ENCODE peak calls at places on chromosomes 5 and 9, in four cellular contexts. V is K562, J is HCT116, C is HepG2. A is an unnamed sample. For H3K36me3, the result is how much of the 10 kb centered on the place peaks cover.

GRCh38 chr9:126805546-126806262 is 864 bp downstream of the ZBTB43 start:
- DNase-seq in V (peak), J (peak), C (peak), A (no peak)

GRCh38 chr9:11349187-11349586 is 736.4 kb upstream of the PTPRD start:
- DNase-seq in V (no peak), J (no peak), C (no peak), A (no peak)

GRCh38 chr5:138032028-138032571 is 779 bp downstream of the FAM13B start:
- DNase-seq in V (no peak), J (no peak), C (no peak), A (no peak)

GRCh38 chr5:171537463-171537862 is 118.0 kb downstream of the FGF18 start:
- DNase-seq in V (no peak), J (no peak), C (no peak), A (no peak)

GRCh38 chr9:116605904-116606341 is 81.2 kb upstream of the TRIM32 start:
- DNase-seq in V (no peak), J (no peak), C (no peak), A (no peak)

GRCh38 chr9:79131876-79132377 is 439.8 kb upstream of the TLE4 start:
- DNase-seq in V (no peak), J (no peak), C (no peak), A (no peak)

GRCh38 chr5:67816456-67816855 is 399.1 kb upstream of the PIK3R1 start:
- DNase-seq in V (no peak), J (no peak), C (no peak), A (no peak)

GRCh38 chr9:120480707-120481106 is 99.3 kb downstream of the CDK5RAP2 start:
- DNase-seq in V (no peak), J (no peak), C (no peak), A (no peak)

GRCh38 chr9:133468374-133468773 is 8.6 kb downstream of the CACFD1 start:
- DNase-seq in V (no peak), J (no peak), C (no peak), A (no peak)

GRCh38 chr5:178460598-178461425 is 129.4 kb downstream of the COL23A1 start:
- DNase-seq in V (peak), J (peak), C (peak), A (peak)

DNA sequence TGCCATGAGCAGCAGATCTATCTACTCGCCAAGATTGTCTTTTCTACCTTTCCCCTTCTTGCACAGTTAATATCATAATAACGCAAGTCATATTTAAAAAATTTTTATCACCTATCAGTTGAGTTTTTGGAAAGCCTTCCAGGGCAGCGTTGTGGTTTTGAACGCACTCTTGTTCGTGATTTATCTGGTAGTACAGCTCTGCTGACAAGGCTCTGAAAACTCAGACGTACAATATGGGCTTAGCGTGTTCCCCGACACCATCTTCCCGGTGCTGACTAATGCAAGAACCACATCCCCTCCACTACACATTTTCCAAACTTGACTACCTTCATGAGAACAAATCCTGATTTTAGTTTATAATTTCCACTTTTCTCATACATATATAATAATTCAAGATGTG is 1.6 kb upstream of the NFIL3 start:
- DNase-seq in V (no peak), J (no peak), C (no peak), A (no peak)
- H3K4me3 ChIP-seq in V (no peak), J (no peak), C (no peak), A (peak)

DNA sequence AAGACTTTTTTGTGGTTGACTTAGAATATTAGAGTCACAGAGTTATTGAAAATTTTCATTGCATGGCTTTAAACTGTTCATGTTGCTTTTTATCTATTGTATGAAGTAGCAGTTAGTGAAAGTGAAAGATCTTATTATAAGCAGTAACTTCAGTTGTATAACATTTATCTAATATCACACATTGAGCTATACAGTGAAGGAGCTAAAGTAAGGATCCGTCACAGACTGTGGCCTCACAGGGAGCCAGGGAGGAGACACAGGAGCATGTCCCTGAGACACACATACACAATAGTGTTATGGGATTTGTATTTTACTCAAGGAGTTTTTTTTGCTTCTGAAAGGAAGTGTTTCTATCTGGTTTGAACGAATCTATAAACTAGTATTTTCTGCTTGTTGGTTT is 34.0 kb downstream of the LMNB1 start:
- DNase-seq in V (no peak), J (no peak), C (no peak), A (no peak)
- H3K36me3 ChIP-seq in V (half or more), J (under half), C (half or more), A (under half)

GRCh38 chr5:176995122-176995490 is 11.5 kb downstream of the UIMC1 start:
- DNase-seq in V (no peak), J (no peak), C (no peak), A (no peak)

GRCh38 chr5:176998828-176999227 is 7.8 kb downstream of the UIMC1 start:
- DNase-seq in V (no peak), J (no peak), C (no peak), A (no peak)

GRCh38 chr5:176995896-176996767 is 10.4 kb downstream of the UIMC1 start:
- DNase-seq in V (no peak), J (no peak), C (no peak), A (no peak)

GRCh38 chr5:176996780-176997179 is 9.8 kb downstream of the UIMC1 start:
- DNase-seq in V (no peak), J (no peak), C (no peak), A (no peak)

DNA sequence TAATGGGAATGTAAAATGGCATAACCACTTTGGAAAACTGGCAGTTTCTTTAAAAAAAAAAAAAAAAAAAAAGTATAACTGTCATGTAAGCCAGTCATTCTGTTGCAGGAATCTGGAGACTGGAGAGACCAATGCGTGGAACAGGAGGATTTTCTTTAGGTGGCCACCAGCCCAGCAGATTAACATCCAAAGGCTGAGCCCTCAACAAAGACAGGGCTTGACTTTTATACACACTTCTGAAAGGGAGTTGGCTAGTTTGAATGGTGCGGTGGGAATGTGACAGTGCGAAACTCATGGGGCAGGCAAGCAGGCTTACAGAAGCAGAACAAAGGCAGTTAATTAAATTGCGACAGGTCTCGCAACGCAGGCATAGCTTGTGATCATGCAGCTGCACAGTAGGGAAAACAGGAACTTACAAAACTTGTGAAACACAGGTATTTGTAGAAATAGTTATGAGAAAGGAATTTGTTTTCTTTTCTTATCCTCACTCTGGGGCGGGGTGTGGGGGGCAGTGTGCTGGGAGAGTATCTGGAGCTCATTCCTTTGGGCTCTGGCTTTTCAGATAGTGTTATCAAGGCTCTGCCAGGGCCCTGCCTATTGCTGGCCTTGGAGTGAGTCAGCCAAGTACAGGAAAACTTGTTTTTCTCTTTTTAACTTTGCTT is 12.0 kb downstream of the UIMC1 start:
- DNase-seq in V (peak), J (no peak), C (peak), A (no peak)
- TF ChIP-seq TCF7L2 in V (peak), J (no peak), C (no peak), A (no peak)

GRCh38 chr9:104093162-104093561 is 947 bp upstream of the SMC2 start:
- DNase-seq in V (no peak), J (no peak), C (no peak), A (no peak)

GRCh38 chr9:104091028-104091590 is 3.0 kb upstream of the SMC2 start:
- DNase-seq in V (no peak), J (no peak), C (no peak), A (no peak)

GRCh38 chr9:104091708-104092107 is 2.4 kb upstream of the SMC2 start:
- DNase-seq in V (no peak), J (no peak), C (peak), A (no peak)

GRCh38 chr9:104090578-104090977 is 3.5 kb upstream of the SMC2 start:
- DNase-seq in V (no peak), J (no peak), C (no peak), A (no peak)

GRCh38 chr9:104092192-104092591 is 1.9 kb upstream of the SMC2 start:
- DNase-seq in V (no peak), J (no peak), C (no peak), A (no peak)
- H3K4me3 ChIP-seq in V (no peak), J (peak), C (peak), A (no peak)

GRCh38 chr5:64800926-64801325 is 32.2 kb downstream of the CWC27 start:
- DNase-seq in V (no peak), J (no peak), C (no peak), A (no peak)
- H3K36me3 ChIP-seq in V (under half), J (under half), C (under half), A (under half)

DNA sequence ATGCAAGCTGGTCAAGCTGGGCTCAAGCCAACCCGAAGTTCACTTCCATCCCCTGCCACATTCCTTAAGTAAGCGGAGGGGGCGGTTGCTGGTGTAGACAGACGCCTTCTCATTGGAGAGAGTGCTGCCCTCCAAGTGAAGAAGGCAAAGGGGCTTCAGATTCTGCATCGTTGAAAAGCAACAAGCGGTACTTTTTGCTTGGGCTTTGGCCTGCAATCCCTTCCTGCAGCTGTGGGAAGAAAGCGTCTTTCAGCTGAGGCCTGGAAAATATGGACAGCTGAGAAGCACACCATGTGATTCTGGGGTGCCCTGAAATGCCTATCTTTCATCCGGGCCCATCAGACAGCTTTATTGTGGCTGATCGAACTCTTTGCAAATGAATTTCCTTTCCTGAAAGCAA is 73.9 kb downstream of the NSG2 start:
- DNase-seq in V (no peak), J (no peak), C (no peak), A (no peak)
- TF ChIP-seq TCF7L2 in V (no peak), J (no peak), C (no peak), A (no peak)

GRCh38 chr5:81422671-81423070 is 28.7 kb upstream of the ACOT12 start:
- DNase-seq in V (no peak), J (no peak), C (peak), A (peak)
- H3K4me3 ChIP-seq in V (no peak), J (no peak), C (no peak), A (no peak)

GRCh38 chr9:127838375-127839078 is 15.9 kb downstream of the ENG start:
- DNase-seq in V (no peak), J (no peak), C (no peak), A (peak)

GRCh38 chr9:127835930-127836586 is 18.4 kb downstream of the ENG start:
- DNase-seq in V (no peak), J (no peak), C (no peak), A (no peak)

GRCh38 chr9:127833555-127833954 is 20.9 kb downstream of the ENG start:
- DNase-seq in V (no peak), J (no peak), C (no peak), A (no peak)

GRCh38 chr9:127832248-127832647 is 22.2 kb downstream of the ENG start:
- DNase-seq in V (no peak), J (no peak), C (no peak), A (no peak)

DNA sequence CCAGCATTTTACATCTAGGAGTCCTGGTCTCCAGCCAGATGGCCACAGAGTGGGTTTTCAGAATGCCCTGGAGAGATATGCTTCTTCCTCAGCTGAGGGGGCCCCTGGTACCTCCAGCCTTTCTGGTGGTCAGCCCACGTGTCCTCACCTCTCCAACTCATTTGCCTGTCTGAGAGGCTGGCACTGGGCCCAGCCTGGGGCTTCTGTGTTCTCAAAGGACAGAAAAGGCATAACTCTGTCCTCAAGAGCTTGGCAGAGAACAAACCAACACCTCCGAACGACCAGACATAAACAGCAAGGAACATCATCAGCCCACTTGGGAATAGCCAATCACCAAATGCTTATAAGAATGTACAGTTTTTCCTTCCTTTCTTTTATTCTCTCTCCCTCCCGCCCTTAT is 17.1 kb downstream of the ENG start:
- DNase-seq in V (no peak), J (no peak), C (no peak), A (no peak)
- H3K36me3 ChIP-seq in V (under half), J (under half), C (under half), A (under half)

DNA sequence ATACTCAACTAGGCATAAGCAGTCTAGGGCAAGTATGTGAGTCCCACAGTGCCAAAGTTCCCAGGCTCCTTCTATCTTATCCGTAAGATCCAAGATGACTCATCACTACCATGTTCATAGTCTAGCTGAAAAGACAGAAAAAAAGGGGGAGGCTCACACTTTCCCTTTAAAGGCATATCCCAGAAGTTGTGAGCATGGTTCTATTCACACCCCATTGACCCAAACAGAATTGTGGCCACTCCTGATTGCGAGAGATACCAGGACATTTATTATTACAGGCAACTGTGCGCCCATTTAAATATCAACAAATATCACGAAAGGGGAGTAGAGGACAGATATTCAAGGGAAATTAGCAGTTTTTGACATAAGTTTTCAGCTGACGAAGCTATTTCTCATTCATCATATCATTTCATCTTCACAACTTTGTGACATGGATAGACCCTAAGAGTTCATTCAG is 8.1 kb upstream of the PFDN1 start:
- DNase-seq in V (peak), J (no peak), C (peak), A (no peak)
- TF ChIP-seq TCF7L2 in V (no peak), J (no peak), C (no peak), A (no peak)